ENCODE peak calls at places on chromosomes 13 and 19, in four cellular contexts. One of them, this sample, is unnamed.

GRCh38 chr19:4474504-4475136 is 2.5 kb downstream of the HDGFL2 start:
- DNase-seq in uterus: no peak
- DNase-seq in left ventricle myocardium inferior: no peak
- DNase-seq in mesenchymal stem cell: peak; percentile 78
- DNase-seq in this sample: no peak

GRCh38 chr13:92175330-92175729 is 776.9 kb downstream of the GPC5 start:
- DNase-seq in uterus: no peak
- DNase-seq in mesenchymal stem cell: peak; percentile 79
- DNase-seq in left ventricle myocardium inferior: no peak
- DNase-seq in this sample: no peak

GRCh38 chr13:36685912-36686311 is 12.1 kb downstream of the SERTM1 start:
- DNase-seq in left ventricle myocardium inferior: no peak
- DNase-seq in mesenchymal stem cell: no peak
- DNase-seq in uterus: no peak
- DNase-seq in this sample: no peak

GRCh38 chr13:43572601-43573360 is 214.0 kb downstream of the ENOX1 start:
- DNase-seq in left ventricle myocardium inferior: no peak
- DNase-seq in uterus: no peak
- DNase-seq in mesenchymal stem cell: peak; percentile 58
- DNase-seq in this sample: no peak

GRCh38 chr13:76380436-76381065 is 505.7 kb downstream of the KCTD12 start:
- DNase-seq in mesenchymal stem cell: no peak
- DNase-seq in uterus: no peak
- DNase-seq in left ventricle myocardium inferior: no peak
- DNase-seq in this sample: no peak

GRCh38 chr19:13844130-13844631 is 32.8 kb upstream of the NANOS3 start:
- DNase-seq in left ventricle myocardium inferior: no peak
- DNase-seq in mesenchymal stem cell: no peak
- DNase-seq in uterus: no peak
- DNase-seq in this sample: no peak

GRCh38 chr13:29210676-29211075 is 384.8 kb downstream of the SLC7A1 start:
- DNase-seq in left ventricle myocardium inferior: no peak
- DNase-seq in uterus: no peak
- DNase-seq in mesenchymal stem cell: no peak
- DNase-seq in this sample: no peak

GRCh38 chr19:28956421-28956820 is 256.5 kb downstream of the UQCRFS1 start:
- DNase-seq in mesenchymal stem cell: no peak
- DNase-seq in uterus: no peak
- DNase-seq in left ventricle myocardium inferior: no peak
- DNase-seq in this sample: no peak

GRCh38 chr19:46848389-46848788 is 2.3 kb downstream of the AP2S1 start:
- DNase-seq in mesenchymal stem cell: peak; percentile 37
- DNase-seq in left ventricle myocardium inferior: no peak
- DNase-seq in uterus: no peak
- DNase-seq in this sample: no peak

GRCh38 chr13:100484708-100485107 is 103.9 kb downstream of the GGACT start:
- DNase-seq in mesenchymal stem cell: no peak
- DNase-seq in left ventricle myocardium inferior: no peak
- DNase-seq in uterus: no peak
- DNase-seq in this sample: no peak

GRCh38 chr19:15464394-15465385 is at the start of gene RASAL3:
- DNase-seq in mesenchymal stem cell: no peak
- DNase-seq in left ventricle myocardium inferior: no peak
- DNase-seq in uterus: no peak
- DNase-seq in this sample: no peak

GRCh38 chr13:113413178-113413897 is 40.0 kb downstream of the ADPRHL1 start:
- DNase-seq in left ventricle myocardium inferior: no peak
- DNase-seq in mesenchymal stem cell: no peak
- DNase-seq in uterus: no peak
- DNase-seq in this sample: peak; percentile 16

GRCh38 chr19:11780431-11781020 is 13.7 kb downstream of the ZNF441 start:
- DNase-seq in uterus: no peak
- DNase-seq in mesenchymal stem cell: no peak
- DNase-seq in left ventricle myocardium inferior: no peak
- DNase-seq in this sample: no peak

GRCh38 chr13:67343777-67344176 is 113.6 kb upstream of the PCDH9 start:
- DNase-seq in mesenchymal stem cell: no peak
- DNase-seq in left ventricle myocardium inferior: no peak
- DNase-seq in uterus: no peak
- DNase-seq in this sample: no peak

GRCh38 chr19:35099155-35099896 is 16.3 kb upstream of the FXYD3 start:
- DNase-seq in uterus: no peak
- DNase-seq in mesenchymal stem cell: no peak
- DNase-seq in left ventricle myocardium inferior: no peak
- DNase-seq in this sample: no peak

GRCh38 chr19:3062165-3063105 is at the start of gene TLE5:
- DNase-seq in mesenchymal stem cell: no peak
- DNase-seq in uterus: peak; percentile 74
- DNase-seq in left ventricle myocardium inferior: peak; percentile 78
- DNase-seq in this sample: peak; percentile 73

GRCh38 chr13:50731400-50731799 is 112.1 kb downstream of the DLEU7 start:
- DNase-seq in uterus: no peak
- DNase-seq in mesenchymal stem cell: peak; percentile 75
- DNase-seq in left ventricle myocardium inferior: no peak
- DNase-seq in this sample: no peak

GRCh38 chr13:29429496-29429895 is 166.0 kb downstream of the SLC7A1 start:
- DNase-seq in left ventricle myocardium inferior: no peak
- DNase-seq in mesenchymal stem cell: no peak
- DNase-seq in uterus: no peak
- DNase-seq in this sample: no peak

GRCh38 chr13:25678398-25678797 is 306.6 kb downstream of the ATP8A2 start:
- DNase-seq in uterus: no peak
- DNase-seq in mesenchymal stem cell: no peak
- DNase-seq in left ventricle myocardium inferior: no peak
- DNase-seq in this sample: no peak

GRCh38 chr19:46924874-46925547 is 64.2 kb downstream of the ARHGAP35 start:
- DNase-seq in uterus: no peak
- DNase-seq in left ventricle myocardium inferior: no peak
- DNase-seq in mesenchymal stem cell: no peak
- DNase-seq in this sample: no peak

GRCh38 chr13:27489456-27489855 is 39.1 kb upstream of the MTIF3 start:
- DNase-seq in mesenchymal stem cell: no peak
- DNase-seq in left ventricle myocardium inferior: no peak
- DNase-seq in uterus: no peak
- DNase-seq in this sample: no peak

GRCh38 chr13:45063261-45063870 is 56.9 kb upstream of the GTF2F2 start:
- DNase-seq in left ventricle myocardium inferior: no peak
- DNase-seq in mesenchymal stem cell: peak; percentile 13
- DNase-seq in uterus: no peak
- DNase-seq in this sample: no peak

GRCh38 chr19:8158411-8159074 is 9.2 kb upstream of the FBN3 start:
- DNase-seq in left ventricle myocardium inferior: no peak
- DNase-seq in mesenchymal stem cell: peak; percentile 77
- DNase-seq in uterus: no peak
- DNase-seq in this sample: no peak

GRCh38 chr19:47322048-47322447 is 9.9 kb upstream of the C5AR2 start:
- DNase-seq in left ventricle myocardium inferior: no peak
- DNase-seq in uterus: no peak
- DNase-seq in mesenchymal stem cell: no peak
- DNase-seq in this sample: no peak

GRCh38 chr13:70370924-70371323 is 262.7 kb upstream of the KLHL1 start:
- DNase-seq in left ventricle myocardium inferior: no peak
- DNase-seq in mesenchymal stem cell: no peak
- DNase-seq in uterus: no peak
- DNase-seq in this sample: no peak

GRCh38 chr19:51131780-51132680 is 7.3 kb downstream of the SIGLEC9 start:
- DNase-seq in uterus: no peak
- DNase-seq in left ventricle myocardium inferior: peak; percentile 69
- DNase-seq in mesenchymal stem cell: peak; percentile 92
- DNase-seq in this sample: no peak

GRCh38 chr13:32911506-32911905 is 104.7 kb upstream of the KL start:
- DNase-seq in mesenchymal stem cell: peak; percentile 63
- DNase-seq in uterus: no peak
- DNase-seq in left ventricle myocardium inferior: no peak
- DNase-seq in this sample: no peak

GRCh38 chr13:48492123-48493075 is 40.5 kb downstream of the RCBTB2 start:
- DNase-seq in uterus: peak; percentile 68
- DNase-seq in mesenchymal stem cell: peak; percentile 51
- DNase-seq in left ventricle myocardium inferior: peak; percentile 82
- DNase-seq in this sample: peak; percentile 71

GRCh38 chr13:74290324-74290773 is 156.1 kb upstream of the KLF12 start:
- DNase-seq in mesenchymal stem cell: peak; percentile 61
- DNase-seq in left ventricle myocardium inferior: no peak
- DNase-seq in uterus: peak; percentile 16
- DNase-seq in this sample: peak; percentile 44

GRCh38 chr13:80312967-80313366 is 28.0 kb downstream of the SPRY2 start:
- DNase-seq in mesenchymal stem cell: no peak
- DNase-seq in uterus: no peak
- DNase-seq in left ventricle myocardium inferior: no peak
- DNase-seq in this sample: no peak

GRCh38 chr19:38265213-38265861 is 964 bp downstream of the SPINT2 start:
- DNase-seq in uterus: no peak
- DNase-seq in mesenchymal stem cell: no peak
- DNase-seq in left ventricle myocardium inferior: no peak
- DNase-seq in this sample: no peak

GRCh38 chr19:16355293-16356043 is 30.8 kb downstream of the KLF2 start:
- DNase-seq in mesenchymal stem cell: no peak
- DNase-seq in uterus: peak; percentile 54
- DNase-seq in left ventricle myocardium inferior: peak; percentile 46
- DNase-seq in this sample: no peak

GRCh38 chr13:50153401-50153800 is 138.2 kb downstream of the KCNRG start:
- DNase-seq in mesenchymal stem cell: no peak
- DNase-seq in uterus: no peak
- DNase-seq in left ventricle myocardium inferior: no peak
- DNase-seq in this sample: no peak

GRCh38 chr13:31767175-31767900 is 28.0 kb downstream of the RXFP2 start:
- DNase-seq in uterus: no peak
- DNase-seq in mesenchymal stem cell: peak; percentile 50
- DNase-seq in left ventricle myocardium inferior: no peak
- DNase-seq in this sample: no peak

GRCh38 chr19:18792661-18793060 is 1.6 kb upstream of the COMP start:
- DNase-seq in mesenchymal stem cell: no peak
- DNase-seq in uterus: no peak
- DNase-seq in left ventricle myocardium inferior: no peak
- DNase-seq in this sample: no peak

GRCh38 chr19:18789883-18790565 is 1.1 kb downstream of the COMP start:
- DNase-seq in mesenchymal stem cell: no peak
- DNase-seq in left ventricle myocardium inferior: no peak
- DNase-seq in uterus: no peak
- DNase-seq in this sample: no peak

GRCh38 chr19:18789422-18789832 is 1.7 kb downstream of the COMP start:
- DNase-seq in uterus: no peak
- DNase-seq in mesenchymal stem cell: no peak
- DNase-seq in left ventricle myocardium inferior: no peak
- DNase-seq in this sample: no peak

GRCh38 chr19:18790566-18791314 is at the start of gene COMP:
- DNase-seq in left ventricle myocardium inferior: no peak
- DNase-seq in uterus: no peak
- DNase-seq in mesenchymal stem cell: no peak
- DNase-seq in this sample: no peak

GRCh38 chr19:18791315-18791678 is 192 bp upstream of the COMP start:
- DNase-seq in mesenchymal stem cell: no peak
- DNase-seq in uterus: no peak
- DNase-seq in left ventricle myocardium inferior: no peak
- DNase-seq in this sample: no peak
- H3K4me3 ChIP-seq in mesenchymal stem cell: no peak overlapping the region
- H3K4me3 ChIP-seq in uterus: no peak overlapping the region
- H3K4me3 ChIP-seq in left ventricle myocardium inferior: no peak overlapping the region
- H3K4me3 ChIP-seq in this sample: no peak overlapping the region

GRCh38 chr19:638901-639250 is 803 bp upstream of the FGF22 start:
- DNase-seq in left ventricle myocardium inferior: no peak
- DNase-seq in uterus: no peak
- DNase-seq in mesenchymal stem cell: no peak
- DNase-seq in this sample: no peak
- H3K4me3 ChIP-seq in left ventricle myocardium inferior: peak overlapping the region; percentile 64
- H3K4me3 ChIP-seq in uterus: peak overlapping the region; percentile 44
- H3K4me3 ChIP-seq in mesenchymal stem cell: no peak overlapping the region
- H3K4me3 ChIP-seq in this sample: no peak overlapping the region

DNA sequence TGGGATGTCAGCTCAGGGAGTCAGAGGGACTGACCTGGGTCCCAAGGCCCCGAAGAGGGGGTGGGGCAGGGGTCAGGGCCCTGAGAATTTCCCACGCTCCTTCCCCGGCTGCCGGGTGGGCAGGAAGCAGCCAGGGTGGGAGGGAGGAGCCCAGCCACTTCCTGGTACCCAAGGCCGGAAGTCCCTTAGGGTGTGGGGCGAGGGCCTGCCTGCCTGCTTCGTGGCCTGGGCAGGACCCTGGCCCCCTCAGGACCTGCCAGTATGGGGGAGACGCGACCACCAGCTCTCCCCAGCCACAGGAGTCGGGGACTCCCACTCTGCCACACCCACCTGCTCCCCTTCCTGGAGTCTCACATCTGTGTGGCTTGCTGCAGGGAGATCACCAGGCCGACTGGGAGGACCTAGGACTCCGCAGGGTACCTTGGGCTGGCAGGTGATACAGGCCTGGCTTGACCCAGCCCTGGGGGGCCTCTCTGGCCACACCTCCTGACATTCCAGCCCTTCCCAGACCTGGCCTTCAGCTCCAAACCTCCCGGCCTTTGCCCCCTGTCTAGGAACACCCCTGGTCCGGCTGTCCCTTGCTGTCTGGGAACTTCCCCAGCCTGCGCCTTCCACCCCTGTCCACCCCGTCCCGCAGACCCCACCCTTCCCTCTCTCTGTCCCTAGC is 9.8 kb upstream of the CIRBP start:
- DNase-seq in uterus: peak; percentile 67
- DNase-seq in left ventricle myocardium inferior: peak; percentile 85
- DNase-seq in mesenchymal stem cell: peak; percentile 84
- DNase-seq in this sample: peak; percentile 85
- H3K4me3 ChIP-seq in uterus: peak overlapping the region; percentile 6
- H3K4me3 ChIP-seq in left ventricle myocardium inferior: peak overlapping the region; percentile 75
- H3K4me3 ChIP-seq in mesenchymal stem cell: no peak overlapping the region
- H3K4me3 ChIP-seq in this sample: peak overlapping the region; percentile 3

GRCh38 chr19:33132021-33132420 is at the start of gene WDR88:
- DNase-seq in uterus: no peak
- DNase-seq in left ventricle myocardium inferior: no peak
- DNase-seq in mesenchymal stem cell: no peak
- DNase-seq in this sample: no peak

GRCh38 chr19:33132425-33132824 is 511 bp downstream of the WDR88 start:
- DNase-seq in left ventricle myocardium inferior: no peak
- DNase-seq in mesenchymal stem cell: no peak
- DNase-seq in uterus: no peak
- DNase-seq in this sample: no peak

GRCh38 chr19:33133438-33134031 is 1.6 kb downstream of the WDR88 start:
- DNase-seq in uterus: no peak
- DNase-seq in left ventricle myocardium inferior: no peak
- DNase-seq in mesenchymal stem cell: no peak
- DNase-seq in this sample: peak; percentile 48

GRCh38 chr19:33130433-33130832 is 1.5 kb upstream of the WDR88 start:
- DNase-seq in mesenchymal stem cell: no peak
- DNase-seq in uterus: no peak
- DNase-seq in left ventricle myocardium inferior: no peak
- DNase-seq in this sample: peak; percentile 13

DNA sequence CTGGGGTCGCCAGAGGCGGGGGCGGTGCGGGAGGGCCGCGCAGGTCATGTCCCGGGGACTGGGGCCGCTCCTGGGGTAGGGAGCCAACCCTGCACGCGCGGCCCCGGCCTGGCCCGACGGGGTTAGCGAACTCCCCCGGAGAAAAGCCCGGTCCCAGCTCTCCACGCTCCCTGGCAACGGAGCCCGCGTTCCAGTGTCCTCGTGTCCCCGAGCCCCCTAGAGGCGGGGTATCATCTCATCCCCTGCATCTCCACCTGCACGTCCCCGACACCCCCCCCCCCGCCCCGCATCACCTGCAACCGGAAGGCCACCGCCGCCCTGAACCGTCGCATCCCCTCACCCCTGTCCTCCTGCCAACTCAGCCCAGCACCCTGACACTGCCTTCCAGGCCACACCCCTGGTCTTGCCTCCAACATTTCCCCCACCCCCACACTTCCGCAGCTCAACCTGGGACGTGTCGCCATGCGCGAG is 2.7 kb downstream of the WDR88 start:
- DNase-seq in uterus: no peak
- DNase-seq in left ventricle myocardium inferior: no peak
- DNase-seq in mesenchymal stem cell: no peak
- DNase-seq in this sample: no peak
- H3K4me3 ChIP-seq in uterus: no peak overlapping the region
- H3K4me3 ChIP-seq in left ventricle myocardium inferior: no peak overlapping the region
- H3K4me3 ChIP-seq in mesenchymal stem cell: no peak overlapping the region
- H3K4me3 ChIP-seq in this sample: no peak overlapping the region

This sample was measured in right lobe of liver.